ENCODE peak calls at places on chromosomes 11 and 22, in eight cellular contexts. A is neural crest cell, B is pancreas, C is mesothelial cell of epicardium, F is AG10803, Z is HFF-Myc, S is adrenal gland, W is right atrium auricular region. O is an unnamed sample.

GRCh38 chr22:30362632-30363281 is 6.0 kb downstream of the CCDC157 start:
- DNase-seq in A (no peak), B (no peak), C (no peak), F (no peak), Z (no peak), S (no peak), W (no peak), O (no peak)

GRCh38 chr11:100515087-100515486 is 172.0 kb upstream of the ARHGAP42 start:
- DNase-seq in A (no peak), B (no peak), C (no peak), F (no peak), Z (no peak), S (no peak), W (no peak), O (no peak)

GRCh38 chr22:43867839-43868652 is 5.7 kb upstream of the SULT4A1 start:
- DNase-seq in A (peak), B (no peak), C (peak), F (peak), Z (peak), S (peak), W (no peak), O (peak)

GRCh38 chr22:43811777-43812148 is 342 bp downstream of the EFCAB6 start:
- DNase-seq in A (no peak), B (no peak), C (no peak), F (peak), Z (no peak), S (no peak), W (no peak), O (peak)

GRCh38 chr11:9651899-9652748 is 11.8 kb upstream of the SWAP70 start:
- DNase-seq in A (no peak), B (no peak), C (no peak), F (no peak), Z (no peak), S (no peak), W (no peak), O (no peak)

GRCh38 chr11:134146598-134146997 is 77.2 kb downstream of the NCAPD3 start:
- DNase-seq in A (no peak), B (no peak), C (no peak), F (no peak), Z (no peak), S (no peak), W (no peak), O (no peak)

GRCh38 chr11:115590254-115590653 is 86.0 kb upstream of the CADM1 start:
- DNase-seq in A (no peak), B (no peak), C (no peak), F (no peak), Z (no peak), S (no peak), W (no peak), O (no peak)

GRCh38 chr11:18115360-18116127 is 9.7 kb upstream of the SAAL1 start:
- DNase-seq in A (peak), B (peak), C (peak), F (peak), Z (peak), S (peak), W (peak), O (peak)

GRCh38 chr11:57276857-57277505 is 39.9 kb upstream of the APLNR start:
- DNase-seq in A (no peak), B (no peak), C (no peak), F (no peak), Z (no peak), S (no peak), W (no peak), O (no peak)

GRCh38 chr22:43848366-43849171 is 13.7 kb downstream of the SULT4A1 start:
- DNase-seq in A (no peak), B (peak), C (no peak), F (peak), Z (no peak), S (no peak), W (no peak), O (no peak)

GRCh38 chr11:120108154-120108784 is 29.6 kb downstream of the TRIM29 start:
- DNase-seq in A (peak), B (peak), C (peak), F (peak), Z (peak), S (peak), W (no peak), O (peak)

GRCh38 chr22:29004647-29005371 is 56.8 kb downstream of the C22orf31 start:
- DNase-seq in A (peak), B (peak), C (peak), F (no peak), Z (no peak), S (peak), W (no peak), O (peak)

GRCh38 chr22:27676545-27677188 is 124.9 kb downstream of the MN1 start:
- DNase-seq in A (no peak), B (no peak), C (no peak), F (no peak), Z (no peak), S (no peak), W (no peak), O (no peak)

GRCh38 chr11:35165416-35166368 is 26.7 kb downstream of the CD44 start:
- DNase-seq in A (no peak), B (no peak), C (no peak), F (peak), Z (no peak), S (no peak), W (no peak), O (peak)

GRCh38 chr11:101390539-101390938 is 193.3 kb downstream of the TRPC6 start:
- DNase-seq in A (no peak), B (no peak), C (no peak), F (peak), Z (no peak), S (no peak), W (no peak), O (no peak)

DNA sequence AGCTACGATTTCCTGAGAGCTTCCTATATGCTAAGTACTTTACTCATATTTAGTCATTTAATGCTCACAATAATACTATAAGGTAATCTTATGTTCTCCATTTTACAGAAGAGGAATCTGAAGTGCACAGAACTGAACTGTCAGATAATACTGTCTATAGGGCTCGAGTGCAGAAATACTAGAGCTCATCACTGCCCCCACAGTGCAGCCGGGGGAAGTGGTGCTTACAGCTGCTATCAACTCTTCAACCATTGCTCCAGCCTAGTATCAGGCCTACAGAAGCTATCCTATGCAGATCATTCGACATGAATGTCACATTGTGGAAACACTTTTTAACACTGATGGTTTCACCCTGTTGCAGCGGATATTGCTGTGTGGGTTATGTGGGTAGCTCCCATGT is 929.9 kb downstream of the NTM start:
- DNase-seq in A (no peak), B (no peak), C (no peak), F (no peak), Z (no peak), S (no peak), W (no peak), O (no peak)
- TF ChIP-seq CTCF in A (peak), B (no peak), C (no peak), F (peak), Z (peak), S (no peak), W (peak), O (no peak)

DNA sequence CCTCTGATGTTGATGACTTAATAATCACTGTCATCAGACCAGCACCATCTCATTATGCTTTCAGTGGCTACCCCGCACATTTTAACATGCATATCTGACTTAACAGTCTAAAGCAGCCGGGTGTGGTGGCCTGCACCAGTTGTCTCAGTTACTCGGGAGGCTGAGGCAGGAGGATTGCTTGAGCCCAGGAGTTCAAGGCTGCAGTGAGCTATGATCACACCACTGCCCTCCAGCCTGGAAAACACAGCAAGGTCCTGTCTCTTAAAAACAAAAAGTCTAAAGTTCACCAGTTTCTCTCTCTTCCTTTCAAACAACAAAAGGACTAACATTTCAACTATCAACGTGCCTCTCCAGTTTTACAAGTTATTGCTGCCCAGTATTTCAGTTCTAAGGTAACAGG is 55.3 kb upstream of the GAB2 start:
- DNase-seq in A (no peak), B (no peak), C (no peak), F (no peak), Z (no peak), S (no peak), W (no peak), O (no peak)
- TF ChIP-seq CTCF in A (no peak), B (no peak), C (no peak), F (no peak), Z (no peak), S (no peak), W (no peak), O (no peak)

GRCh38 chr11:19311306-19312030 is 70.7 kb upstream of the E2F8 start:
- DNase-seq in A (peak), B (peak), C (peak), F (peak), Z (peak), S (peak), W (peak), O (peak)
- TF ChIP-seq CTCF in A (peak), B (peak), C (peak), F (peak), Z (peak), S (peak), W (peak), O (peak)

GRCh38 chr11:61460986-61461385 is 31.1 kb downstream of the SDHAF2 start:
- DNase-seq in A (no peak), B (no peak), C (no peak), F (no peak), Z (no peak), S (no peak), W (no peak), O (no peak)
- TF ChIP-seq CTCF in A (no peak), B (no peak), C (no peak), F (no peak), Z (no peak), S (peak), W (no peak), O (no peak)